ENCODE peak calls at places on chromosome 16, in eight cellular contexts. P is GM23338, D is HCT116, I is foreskin keratinocyte, U is heart right ventricle, H is astrocyte, E is tibial artery, V is caudate nucleus. B is an unnamed sample.

GRCh38 chr16:30051518-30051917 is 14.0 kb upstream of the ALDOA start:
- DNase-seq in P (no peak), D (no peak), I (peak), U (no peak), H (peak), E (no peak), V (no peak), B (peak)

GRCh38 chr16:7303677-7304200 is 28.9 kb upstream of the RBFOX1 start:
- DNase-seq in P (peak), D (no peak), I (no peak), U (no peak), H (no peak), E (no peak), V (peak), B (no peak)

GRCh38 chr16:6549415-6549814 is 783.2 kb upstream of the RBFOX1 start:
- DNase-seq in P (no peak), D (no peak), I (no peak), U (no peak), H (no peak), E (no peak), V (no peak), B (no peak)

GRCh38 chr16:474420-475122 is 49.1 kb downstream of the RAB11FIP3 start:
- DNase-seq in P (no peak), D (no peak), I (no peak), U (no peak), H (no peak), E (no peak), V (no peak), B (peak)

GRCh38 chr16:12675852-12676251 is 127.8 kb downstream of the CPPED1 start:
- DNase-seq in P (no peak), D (no peak), I (peak), U (no peak), H (peak), E (no peak), V (no peak), B (no peak)

GRCh38 chr16:60945225-60945624 is 1091.0 kb downstream of the CDH8 start:
- DNase-seq in P (peak), D (no peak), I (no peak), U (peak), H (peak), E (no peak), V (no peak), B (no peak)

GRCh38 chr16:12260647-12261262 is 284.2 kb downstream of the SNX29 start:
- DNase-seq in P (peak), D (peak), I (no peak), U (peak), H (no peak), E (no peak), V (no peak), B (peak)

GRCh38 chr16:73878616-73879015 is 418.0 kb upstream of the PSMD7 start:
- DNase-seq in P (peak), D (peak), I (peak), U (peak), H (peak), E (no peak), V (no peak), B (no peak)

GRCh38 chr16:83706394-83706793 is 101.4 kb upstream of the HSBP1 start:
- DNase-seq in P (no peak), D (no peak), I (peak), U (no peak), H (peak), E (no peak), V (no peak), B (no peak)

GRCh38 chr16:71440669-71441347 is 1.0 kb downstream of the TLE7 start:
- DNase-seq in P (peak), D (no peak), I (no peak), U (no peak), H (no peak), E (no peak), V (no peak), B (no peak)

DNA sequence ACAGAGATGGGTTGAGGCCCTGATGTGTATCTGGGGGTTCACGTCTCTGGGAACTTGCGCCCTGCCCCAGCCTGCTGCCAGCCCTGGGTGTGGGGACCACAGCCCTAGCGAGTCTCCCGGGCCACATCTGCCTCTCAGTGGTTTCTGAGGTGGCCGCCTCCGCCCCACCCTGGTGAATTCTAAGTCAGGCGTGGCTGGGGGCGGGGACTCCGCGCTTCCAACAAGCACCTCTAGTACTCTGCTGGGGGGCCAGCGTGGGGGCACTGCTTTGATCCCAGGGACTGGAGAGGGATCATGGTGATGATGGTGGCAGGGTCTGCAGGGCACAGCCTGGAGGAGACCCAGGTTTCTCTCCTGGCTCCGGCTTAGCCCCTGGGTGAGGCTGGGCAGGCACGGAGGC is 3.6 kb downstream of the GLIS2 start:
- DNase-seq in P (no peak), D (no peak), I (no peak), U (no peak), H (no peak), E (peak), V (peak), B (peak)
- H3K27ac ChIP-seq in P (no peak), D (no peak), I (no peak), U (peak), H (no peak), E (peak), V (no peak), B (no peak)

DNA sequence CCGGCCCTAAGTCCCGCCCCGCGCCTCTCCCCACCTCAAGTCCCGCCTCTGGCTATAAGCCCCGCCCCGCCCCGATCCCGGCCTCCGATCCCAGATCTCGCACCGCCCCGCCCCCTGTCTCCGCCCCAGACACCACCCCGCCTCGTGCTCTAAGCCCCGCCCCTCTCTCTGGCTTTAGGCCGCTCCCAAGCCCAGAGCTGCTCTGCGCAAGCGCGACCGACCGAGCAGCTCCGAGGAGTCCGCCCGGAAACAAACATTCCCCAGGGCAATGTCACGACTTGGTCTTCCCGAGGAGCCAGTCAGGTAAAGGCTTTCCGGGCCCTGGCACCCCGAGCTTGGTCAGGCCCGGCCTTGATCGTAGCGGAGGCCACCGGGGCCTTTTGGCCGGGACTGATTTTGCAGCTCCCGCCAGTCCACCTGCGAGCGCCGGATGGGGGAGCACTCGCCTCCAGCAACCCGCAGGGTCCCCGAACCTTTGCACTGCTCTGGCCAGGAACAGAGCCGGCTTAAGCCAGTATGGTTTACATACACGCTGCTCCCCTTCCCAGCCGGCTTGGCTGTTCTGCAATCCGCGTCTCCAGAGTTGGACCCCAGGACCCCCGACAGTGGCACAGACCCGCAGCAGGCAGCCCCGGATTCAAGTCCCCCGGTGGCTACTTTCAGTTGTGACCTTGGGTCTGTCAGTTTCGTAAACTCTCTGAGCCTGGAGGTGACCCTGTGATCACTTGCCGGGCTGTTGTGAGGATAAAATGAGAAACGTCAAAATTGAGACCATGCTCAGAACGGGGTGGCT is at the start of gene NUDT7:
- DNase-seq in P (peak), D (peak), I (peak), U (peak), H (peak), E (peak), V (peak), B (peak)
- H3K27ac ChIP-seq in P (peak), D (peak), I (peak), U (peak), H (peak), E (peak), V (peak), B (peak)

DNA sequence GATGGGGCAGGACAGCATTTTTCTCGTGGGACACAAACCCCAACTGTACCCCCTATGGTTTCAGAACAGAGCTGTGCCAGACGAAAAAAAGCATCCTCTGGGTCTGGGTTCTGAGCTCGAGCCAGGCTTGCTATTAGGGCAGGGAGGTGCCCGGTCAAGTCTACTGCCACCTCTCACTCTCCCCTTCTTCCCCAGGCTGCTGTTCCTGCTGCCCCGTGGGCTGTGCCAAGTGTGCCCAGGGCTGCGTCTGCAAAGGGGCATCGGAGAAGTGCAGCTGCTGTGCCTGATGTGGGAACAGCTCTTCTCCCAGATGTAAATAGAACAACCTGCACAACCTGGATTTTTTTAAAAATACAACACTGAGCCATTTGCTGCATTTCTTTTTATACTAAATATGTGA is 1.1 kb downstream of the MT1E start:
- DNase-seq in P (no peak), D (no peak), I (no peak), U (no peak), H (no peak), E (no peak), V (no peak), B (no peak)
- H3K27ac ChIP-seq in P (no peak), D (peak), I (no peak), U (peak), H (peak), E (peak), V (no peak), B (peak)

GRCh38 chr16:69830146-69830533 is 68.0 kb downstream of the WWP2 start:
- DNase-seq in P (no peak), D (no peak), I (no peak), U (no peak), H (no peak), E (no peak), V (no peak), B (no peak)
- H3K27ac ChIP-seq in P (no peak), D (no peak), I (no peak), U (peak), H (no peak), E (peak), V (no peak), B (no peak)

DNA sequence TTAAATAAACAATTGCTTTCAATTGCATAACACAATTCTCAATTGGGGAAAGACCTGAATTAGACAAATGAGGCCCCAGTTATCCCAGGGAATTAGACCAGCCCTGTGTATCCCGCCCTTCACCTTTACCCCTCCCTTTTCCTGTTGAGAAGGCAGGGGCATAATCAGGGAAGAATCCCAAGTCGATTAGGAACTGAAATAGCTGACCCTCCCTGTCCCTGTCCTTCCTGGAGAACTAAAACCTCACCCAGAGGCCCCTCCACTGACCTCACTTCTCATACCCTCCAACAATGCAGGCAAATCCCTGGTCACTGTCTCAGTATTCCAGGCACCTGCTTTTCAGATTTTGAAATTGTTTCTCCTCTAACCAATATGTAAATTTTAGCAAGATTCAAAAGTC is 165.4 kb upstream of the CDH11 start:
- DNase-seq in P (no peak), D (no peak), I (no peak), U (no peak), H (no peak), E (no peak), V (no peak), B (no peak)
- H3K27ac ChIP-seq in P (no peak), D (no peak), I (no peak), U (no peak), H (no peak), E (no peak), V (no peak), B (no peak)

GRCh38 chr16:54921229-54921824 is 9.3 kb upstream of the IRX5 start:
- DNase-seq in P (no peak), D (no peak), I (peak), U (no peak), H (no peak), E (no peak), V (no peak), B (no peak)
- H3K27ac ChIP-seq in P (no peak), D (no peak), I (no peak), U (peak), H (no peak), E (no peak), V (no peak), B (no peak)

DNA sequence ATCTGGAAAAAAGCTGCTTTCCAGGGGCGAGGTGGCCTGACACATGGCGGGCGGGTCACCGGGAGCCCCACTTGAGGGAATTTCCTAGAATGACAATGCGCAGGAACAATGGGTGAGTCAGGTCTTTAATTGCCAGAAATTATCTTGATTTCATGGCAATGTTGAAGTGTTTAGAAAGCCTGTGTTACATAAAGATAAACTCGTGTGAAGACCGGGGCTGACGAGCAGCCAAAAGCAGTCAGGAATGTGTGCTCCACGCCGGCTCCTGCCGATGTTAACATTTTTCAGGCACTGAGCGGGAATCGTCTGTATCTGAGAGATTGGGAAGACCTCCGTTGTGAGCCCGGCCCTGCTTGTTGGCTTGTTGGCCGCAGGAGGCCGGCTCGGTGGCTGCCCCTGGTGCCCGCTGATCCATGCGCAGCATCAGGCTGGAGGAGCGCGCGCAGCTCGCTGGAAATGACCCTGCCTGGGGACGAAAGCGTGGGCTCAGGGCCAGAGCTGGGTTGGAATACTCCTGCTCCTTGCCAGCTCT is 353.1 kb downstream of the FOXL1 start:
- DNase-seq in P (peak), D (no peak), I (peak), U (peak), H (peak), E (peak), V (no peak), B (peak)
- H3K27ac ChIP-seq in P (no peak), D (no peak), I (no peak), U (peak), H (peak), E (peak), V (no peak), B (peak)

DNA sequence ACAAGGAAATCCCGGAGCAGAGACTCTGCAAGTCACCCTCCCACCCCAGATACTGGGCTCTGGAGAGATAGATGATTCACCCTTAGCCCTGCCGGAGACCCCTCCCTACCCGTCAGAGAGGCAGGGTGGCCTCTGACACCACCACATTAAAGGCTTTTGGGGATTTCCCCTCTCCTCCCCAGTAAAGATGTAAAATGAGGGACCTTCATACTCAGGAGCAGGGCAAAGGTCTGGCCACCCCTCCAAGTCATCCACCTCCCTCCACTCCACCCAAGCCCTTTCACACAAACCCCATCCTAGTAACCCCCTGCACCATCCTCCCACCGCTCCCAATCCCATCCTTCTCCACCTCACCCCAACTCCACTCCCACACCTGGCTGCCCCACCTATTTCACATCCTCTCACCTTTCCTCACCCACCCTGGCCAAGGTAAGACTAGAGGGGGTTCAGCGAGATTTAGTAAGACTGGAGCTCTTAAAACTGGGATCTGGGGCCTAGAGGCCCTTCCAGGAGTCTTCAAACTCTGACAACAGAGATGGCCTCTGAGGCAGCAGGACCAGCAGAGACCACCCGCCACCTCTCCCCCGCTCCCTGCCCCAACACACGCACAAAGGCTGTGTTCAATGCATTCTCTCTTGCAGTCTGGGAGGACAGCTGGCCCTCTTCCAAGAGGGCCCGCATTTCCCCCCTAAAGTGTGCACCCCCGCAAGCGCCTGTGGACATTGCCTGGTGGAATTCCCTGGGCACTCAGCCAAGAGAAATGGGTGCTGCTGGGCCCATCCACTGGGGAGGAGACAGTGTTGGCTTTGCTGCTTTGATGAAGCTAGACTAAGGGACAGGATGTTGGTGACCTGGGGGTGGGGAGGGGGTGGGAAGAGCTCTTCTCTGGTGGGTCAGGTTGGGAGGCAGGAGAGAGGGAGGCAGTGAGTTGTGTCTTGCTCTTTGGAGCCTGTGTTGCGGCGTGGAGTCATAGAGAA is 1.1 kb downstream of the ABAT start:
- DNase-seq in P (no peak), D (no peak), I (no peak), U (peak), H (no peak), E (no peak), V (no peak), B (no peak)
- H3K27ac ChIP-seq in P (no peak), D (no peak), I (no peak), U (no peak), H (no peak), E (no peak), V (no peak), B (no peak)